ENCODE peak calls at places on chromosomes 1 and 21, in ten cellular contexts. A is NCI-H82; M is T47D; F is AG04450; W is lower lobe of right lung; R is choroid plexus epithelial cell; T is skeletal muscle cell; E is esophagus squamous epithelium; V is foreskin fibroblast; P is stimulated activated naive B cell treated with anti-CD40 and anti-IgM and Interleukin-4, amounts not matched to agents 10 μg/mL and 1 μg/mL and 100 μg/mL, for 72 hours. N is an unnamed sample.

GRCh38 chr1:245084551-245084950 is 70.2 kb upstream of the KIF26B start:
- DNase-seq in A (no peak), M (no peak), F (no peak), W (no peak), R (no peak), T (no peak), E (no peak), V (no peak), P (no peak), N (no peak)

GRCh38 chr21:31198575-31198974 is 145.5 kb downstream of the TIAM1 start:
- DNase-seq in A (peak), M (peak), F (peak), W (no peak), R (peak), T (no peak), E (no peak), V (no peak), P (no peak), N (peak)

GRCh38 chr1:58439946-58440345 is 106.6 kb downstream of the OMA1 start:
- DNase-seq in A (no peak), M (no peak), F (no peak), W (no peak), R (no peak), T (no peak), E (no peak), V (no peak), P (no peak), N (no peak)

GRCh38 chr1:226980122-226980551 is 40.0 kb downstream of the COQ8A start:
- DNase-seq in A (no peak), M (no peak), F (no peak), W (no peak), R (no peak), T (no peak), E (no peak), V (no peak), P (no peak), N (no peak)

GRCh38 chr1:24411963-24412362 is 1.6 kb downstream of the STPG1 start:
- DNase-seq in A (no peak), M (no peak), F (no peak), W (no peak), R (no peak), T (no peak), E (no peak), V (no peak), P (no peak), N (no peak)

GRCh38 chr1:39525366-39526165 is 34.1 kb downstream of the BMP8A start:
- DNase-seq in A (no peak), M (no peak), F (no peak), W (no peak), R (no peak), T (no peak), E (peak), V (peak), P (peak), N (no peak)

GRCh38 chr21:20570824-20571232 is 427.4 kb upstream of the NCAM2 start:
- DNase-seq in A (peak), M (no peak), F (no peak), W (no peak), R (peak), T (no peak), E (no peak), V (no peak), P (no peak), N (no peak)

GRCh38 chr1:224498574-224499170 is 64.1 kb upstream of the WDR26 start:
- DNase-seq in A (no peak), M (no peak), F (no peak), W (no peak), R (peak), T (no peak), E (no peak), V (peak), P (no peak), N (peak)

GRCh38 chr21:44297525-44298290 is 2.1 kb upstream of the PFKL start:
- DNase-seq in A (peak), M (peak), F (peak), W (peak), R (peak), T (peak), E (no peak), V (peak), P (peak), N (peak)

GRCh38 chr1:108066808-108067207 is 101.8 kb upstream of the VAV3 start:
- DNase-seq in A (no peak), M (no peak), F (no peak), W (no peak), R (no peak), T (no peak), E (no peak), V (no peak), P (no peak), N (no peak)

GRCh38 chr1:62295921-62296451 is 23.2 kb downstream of the KANK4 start:
- DNase-seq in A (no peak), M (no peak), F (no peak), W (no peak), R (peak), T (peak), E (no peak), V (no peak), P (no peak), N (peak)

GRCh38 chr1:54416435-54416834 is 10.2 kb upstream of the SSBP3 start:
- DNase-seq in A (no peak), M (no peak), F (no peak), W (no peak), R (no peak), T (no peak), E (no peak), V (no peak), P (no peak), N (no peak)

GRCh38 chr1:115217150-115218033 is 120.7 kb downstream of the NGF start:
- DNase-seq in A (no peak), M (no peak), F (no peak), W (no peak), R (no peak), T (no peak), E (no peak), V (no peak), P (no peak), N (no peak)